ENCODE peak calls at places on chromosomes 13 and 19, in five cellular contexts. N, E, Q, H and X are unnamed samples.

GRCh38 chr19:33177417-33177976 is 16.6 kb upstream of the LRP3 start:
- DNase-seq in Q (no peak), H (no peak), N (no peak), E (peak), X (no peak)

GRCh38 chr19:46201413-46202310 is 27.9 kb upstream of the IGFL1 start:
- DNase-seq in Q (peak), N (no peak), E (no peak), H (no peak), X (no peak)

GRCh38 chr13:97307882-97308624 is 85.9 kb downstream of the MBNL2 start:
- DNase-seq in N (peak), Q (peak), H (no peak), E (no peak), X (no peak)

GRCh38 chr13:61670384-61671161 is 254.9 kb upstream of the PCDH20 start:
- DNase-seq in E (no peak), Q (no peak), H (no peak), N (no peak), X (no peak)

GRCh38 chr19:32901504-32902161 is 32.1 kb upstream of the SLC7A9 start:
- DNase-seq in N (no peak), Q (no peak), H (no peak), E (no peak), X (no peak)

GRCh38 chr13:103406967-103407366 is 340.8 kb upstream of the SLC10A2 start:
- DNase-seq in N (no peak), E (no peak), Q (no peak), H (no peak), X (no peak)

GRCh38 chr19:3108775-3109174 is 14.6 kb downstream of the GNA11 start:
- DNase-seq in N (peak), Q (no peak), E (no peak), H (no peak), X (peak)

GRCh38 chr13:33676700-33677048 is 141.3 kb upstream of the RFC3 start:
- DNase-seq in Q (peak), N (peak), E (no peak), H (peak), X (peak)

GRCh38 chr13:29454931-29455481 is 140.5 kb downstream of the SLC7A1 start:
- DNase-seq in E (no peak), H (no peak), N (peak), Q (peak), X (no peak)

GRCh38 chr13:22828081-22828480 is 352.7 kb upstream of the SGCG start:
- DNase-seq in E (no peak), H (no peak), N (no peak), Q (no peak), X (no peak)

GRCh38 chr13:103883698-103884097 is 817.5 kb upstream of the SLC10A2 start:
- DNase-seq in Q (no peak), H (no peak), E (no peak), N (peak), X (no peak)

GRCh38 chr13:39201075-39201630 is 162.9 kb downstream of the NHLRC3 start:
- DNase-seq in H (no peak), N (peak), E (no peak), Q (no peak), X (no peak)

GRCh38 chr19:23312515-23312914 is 62.3 kb upstream of the ZNF724 start:
- DNase-seq in E (no peak), Q (no peak), H (no peak), N (no peak), X (no peak)

GRCh38 chr19:3573162-3573857 is 566 bp downstream of the HMG20B start:
- DNase-seq in Q (no peak), H (no peak), N (no peak), E (no peak), X (no peak)

GRCh38 chr13:44425041-44425814 is 51.6 kb downstream of the SERP2 start:
- DNase-seq in E (no peak), Q (no peak), N (no peak), H (no peak), X (no peak)

GRCh38 chr19:3097442-3097871 is 3.3 kb downstream of the GNA11 start:
- DNase-seq in Q (no peak), N (no peak), E (no peak), H (no peak), X (no peak)

GRCh38 chr13:100304241-100304640 is 215.3 kb downstream of the PCCA start:
- DNase-seq in Q (no peak), H (no peak), E (no peak), N (no peak), X (no peak)

GRCh38 chr19:29191005-29191404 is 21.9 kb downstream of the UQCRFS1 start:
- DNase-seq in E (no peak), Q (no peak), N (no peak), H (no peak), X (no peak)

GRCh38 chr19:6108721-6109633 is 1.3 kb downstream of the RFX2 start:
- DNase-seq in N (peak), H (no peak), Q (peak), E (no peak), X (no peak)

GRCh38 chr13:94858856-94859811 is 146.8 kb upstream of the SOX21 start:
- DNase-seq in H (no peak), N (no peak), E (no peak), Q (peak), X (no peak)

GRCh38 chr13:32852568-32852967 is 163.7 kb upstream of the KL start:
- DNase-seq in E (no peak), Q (no peak), H (peak), N (peak), X (no peak)

GRCh38 chr19:31356587-31357314 is 7.5 kb upstream of the TSHZ3 start:
- DNase-seq in E (no peak), N (no peak), H (no peak), Q (no peak), X (no peak)

GRCh38 chr13:40336228-40337221 is 329.9 kb downstream of the FOXO1 start:
- DNase-seq in E (no peak), N (no peak), H (no peak), Q (peak), X (no peak)

GRCh38 chr13:35552172-35552844 is 75.8 kb upstream of the MAB21L1 start:
- DNase-seq in Q (no peak), H (no peak), E (no peak), N (peak), X (no peak)

DNA sequence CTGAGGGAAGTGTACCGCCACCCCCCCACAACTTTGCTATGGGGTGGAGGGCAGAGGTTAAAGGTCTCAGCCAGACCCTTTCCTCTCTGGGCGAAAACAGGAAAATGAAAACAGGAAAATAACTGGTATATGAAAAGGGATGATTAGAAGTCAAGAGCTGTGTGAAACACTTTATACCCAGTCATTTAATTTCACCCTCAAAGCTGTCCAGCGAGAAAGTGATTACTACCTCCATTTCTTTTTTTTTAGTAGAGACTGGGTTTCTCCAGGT is 575 bp upstream of the PHLDB3 start:
- DNase-seq in N (no peak), Q (no peak), H (no peak), E (no peak), X (no peak)
- H3K4me3 ChIP-seq in N (no peak), Q (peak), H (no peak), E (no peak), X (peak)

GRCh38 chr19:35848486-35848885 is 3.8 kb downstream of the NPHS1 start:
- DNase-seq in H (no peak), Q (no peak), E (no peak), N (no peak), X (no peak)

GRCh38 chr19:35847911-35848310 is 4.4 kb downstream of the NPHS1 start:
- DNase-seq in Q (no peak), E (no peak), N (no peak), H (no peak), X (no peak)

GRCh38 chr19:35851213-35852028 is 883 bp downstream of the NPHS1 start:
- DNase-seq in E (no peak), H (no peak), N (no peak), Q (no peak), X (no peak)

GRCh38 chr19:35846038-35846668 is 6.2 kb downstream of the NPHS1 start:
- DNase-seq in Q (no peak), E (no peak), N (no peak), H (no peak), X (no peak)

GRCh38 chr19:35848919-35849505 is 3.3 kb downstream of the NPHS1 start:
- DNase-seq in N (no peak), Q (no peak), H (no peak), E (no peak), X (no peak)
- TF ChIP-seq CTCF in N (no peak), Q (no peak), H (no peak), E (no peak), X (no peak)

GRCh38 chr19:16572332-16573211 is at the start of gene SLC35E1:
- DNase-seq in H (peak), Q (peak), E (peak), N (peak), X (peak)
- H3K4me3 ChIP-seq in H (peak), Q (peak), E (peak), N (peak), X (peak)

DNA sequence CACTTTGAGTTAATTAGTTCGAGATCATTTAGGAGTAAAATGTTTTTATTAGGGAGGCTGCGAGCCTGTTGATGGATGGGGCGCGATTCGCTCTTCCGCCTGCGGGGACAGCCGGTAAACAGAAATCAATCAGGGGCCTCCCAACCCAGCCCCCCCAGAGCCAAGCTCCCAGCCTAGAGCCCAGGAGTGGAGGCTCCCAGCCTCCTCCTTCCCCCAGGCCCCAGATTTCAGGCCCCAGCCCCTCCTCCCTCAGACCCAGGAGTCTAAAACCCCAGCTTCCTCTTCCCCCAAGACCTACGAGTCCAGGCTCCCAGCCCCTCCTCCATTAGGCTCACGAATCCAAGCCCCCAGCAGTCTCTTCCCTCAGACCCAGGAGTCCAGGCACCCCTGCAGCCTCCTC is 9.7 kb upstream of the ERFL start:
- DNase-seq in N (no peak), E (no peak), H (no peak), Q (no peak), X (no peak)
- TF ChIP-seq CTCF in N (no peak), E (no peak), H (peak), Q (no peak), X (no peak)

DNA sequence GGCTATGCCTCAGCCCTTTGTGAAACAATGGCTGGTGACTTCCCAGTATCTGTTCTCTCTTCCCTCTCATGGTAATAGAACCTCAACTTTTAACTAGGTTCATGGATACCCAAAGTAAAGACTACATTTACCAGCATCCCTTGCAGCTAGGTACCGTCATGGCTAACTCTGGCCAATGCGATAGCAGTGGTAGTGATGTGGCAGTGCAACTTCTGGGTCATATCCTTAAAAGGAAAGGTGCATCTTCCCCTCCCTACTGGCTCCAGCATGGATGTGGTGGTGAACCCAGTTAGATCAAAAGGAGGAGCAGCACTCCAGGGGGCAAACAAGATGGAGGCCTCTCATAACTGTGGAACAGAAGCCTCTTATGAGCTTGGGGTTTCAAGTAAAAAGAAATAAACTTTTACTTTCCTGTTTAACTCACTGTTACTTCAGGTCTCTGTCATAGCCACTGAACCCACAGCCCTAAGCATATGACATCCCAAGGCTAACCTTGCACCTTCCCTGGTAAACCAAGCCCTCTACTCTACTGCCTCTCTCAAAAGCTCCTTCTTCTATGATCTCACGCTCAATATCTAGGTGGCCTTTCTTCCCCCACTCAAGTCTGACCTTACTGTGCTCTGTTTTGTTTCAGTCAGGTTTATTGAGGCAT is 104.4 kb downstream of the DOCK9 start:
- DNase-seq in E (no peak), N (no peak), H (no peak), Q (no peak), X (no peak)
- H3K4me3 ChIP-seq in E (no peak), N (no peak), H (no peak), Q (no peak), X (no peak)

GRCh38 chr19:11286312-11286974 is 9.5 kb upstream of the TSPAN16 start:
- DNase-seq in N (peak), Q (no peak), E (no peak), H (no peak), X (no peak)
- TF ChIP-seq CTCF in N (peak), Q (no peak), E (no peak), H (peak), X (no peak)